ENCODE peak calls at places on chromosome 22, in seven cellular contexts. E, R, Z, U, Q, N and T are unnamed samples.

GRCh38 chr22:25357056-25357455 is 137.6 kb downstream of the CRYBB2 start:
- DNase-seq in E (no peak), R (no peak), Z (no peak), U (no peak), Q (no peak), N (no peak), T (no peak)

GRCh38 chr22:45429921-45430775 is 16.7 kb downstream of the RIBC2 start:
- DNase-seq in E (no peak), R (no peak), Z (no peak), U (no peak), Q (no peak), N (no peak), T (no peak)

GRCh38 chr22:27670701-27671412 is 130.7 kb downstream of the MN1 start:
- DNase-seq in E (no peak), R (peak), Z (no peak), U (no peak), Q (peak), N (no peak), T (peak)

GRCh38 chr22:48686694-48687302 is 1140.9 kb downstream of the BRD1 start:
- DNase-seq in E (no peak), R (no peak), Z (no peak), U (no peak), Q (no peak), N (no peak), T (no peak)

GRCh38 chr22:49297871-49298721 is 529.6 kb downstream of the BRD1 start:
- DNase-seq in E (no peak), R (no peak), Z (no peak), U (no peak), Q (no peak), N (no peak), T (no peak)

GRCh38 chr22:28017859-28018258 is 98.8 kb upstream of the PITPNB start:
- DNase-seq in E (no peak), R (no peak), Z (no peak), U (no peak), Q (no peak), N (no peak), T (no peak)

GRCh38 chr22:17754233-17754925 is 19.9 kb downstream of the BID start:
- DNase-seq in E (no peak), R (no peak), Z (no peak), U (no peak), Q (no peak), N (no peak), T (no peak)

GRCh38 chr22:37842015-37842793 is 1.9 kb downstream of the ANKRD54 start:
- DNase-seq in E (no peak), R (no peak), Z (no peak), U (no peak), Q (no peak), N (no peak), T (no peak)

GRCh38 chr22:49740242-49740641 is 87.4 kb downstream of the BRD1 start:
- DNase-seq in E (no peak), R (no peak), Z (no peak), U (no peak), Q (no peak), N (no peak), T (no peak)

GRCh38 chr22:32322986-32323385 is 34.7 kb upstream of the RFPL3 start:
- DNase-seq in E (no peak), R (no peak), Z (no peak), U (no peak), Q (no peak), N (no peak), T (no peak)

GRCh38 chr22:35986085-35986484 is 42.5 kb downstream of the RBFOX2 start:
- DNase-seq in E (peak), R (no peak), Z (no peak), U (no peak), Q (no peak), N (no peak), T (no peak)

GRCh38 chr22:36223504-36223903 is 15.8 kb downstream of the APOL2 start:
- DNase-seq in E (no peak), R (no peak), Z (no peak), U (no peak), Q (no peak), N (no peak), T (no peak)

GRCh38 chr22:44403930-44404329 is 91.2 kb upstream of the SHISAL1 start:
- DNase-seq in E (no peak), R (no peak), Z (no peak), U (no peak), Q (no peak), N (no peak), T (peak)

GRCh38 chr22:36350751-36351594 is 36.8 kb downstream of the MYH9 start:
- DNase-seq in E (peak), R (no peak), Z (no peak), U (no peak), Q (no peak), N (no peak), T (no peak)

GRCh38 chr22:30400159-30400558 is 3.3 kb downstream of the SEC14L2 start:
- DNase-seq in E (no peak), R (no peak), Z (no peak), U (peak), Q (no peak), N (no peak), T (no peak)

GRCh38 chr22:36395922-36396321 is 8.2 kb upstream of the MYH9 start:
- DNase-seq in E (peak), R (no peak), Z (no peak), U (peak), Q (no peak), N (no peak), T (no peak)

GRCh38 chr22:35154937-35155387 is 89.0 kb downstream of the ISX start:
- DNase-seq in E (peak), R (peak), Z (peak), U (peak), Q (peak), N (peak), T (peak)

GRCh38 chr22:18034076-18034475 is 9.7 kb upstream of the MICAL3 start:
- DNase-seq in E (no peak), R (no peak), Z (no peak), U (no peak), Q (no peak), N (no peak), T (no peak)

GRCh38 chr22:25404923-25405853 is 159.3 kb upstream of the GRK3 start:
- DNase-seq in E (peak), R (peak), Z (peak), U (peak), Q (peak), N (peak), T (peak)

GRCh38 chr22:40348025-40348658 is 1.8 kb downstream of the ADSL start:
- DNase-seq in E (peak), R (peak), Z (peak), U (peak), Q (peak), N (peak), T (no peak)
- TF ChIP-seq CTCF in E (peak), R (peak), Z (peak), U (peak), Q (peak), N (peak), T (peak)

GRCh38 chr22:19134874-19135273 is 3.8 kb downstream of the TSSK2 start:
- DNase-seq in E (no peak), R (no peak), Z (no peak), U (no peak), Q (no peak), N (no peak), T (no peak)
- TF ChIP-seq CTCF in E (no peak), R (no peak), Z (no peak), U (no peak), Q (no peak), N (no peak), T (no peak)

GRCh38 chr22:42632096-42632495 is 8.3 kb downstream of the ATP5MGL start:
- DNase-seq in E (peak), R (no peak), Z (no peak), U (no peak), Q (no peak), N (no peak), T (no peak)
- TF ChIP-seq CTCF in E (peak), R (peak), Z (peak), U (no peak), Q (peak), N (no peak), T (no peak)

GRCh38 chr22:24106385-24107381 is 74.6 kb upstream of the SUSD2 start:
- DNase-seq in E (peak), R (no peak), Z (peak), U (no peak), Q (no peak), N (peak), T (no peak)

GRCh38 chr22:24105661-24106060 is 75.6 kb upstream of the SUSD2 start:
- DNase-seq in E (no peak), R (no peak), Z (no peak), U (no peak), Q (no peak), N (no peak), T (no peak)

GRCh38 chr22:24108073-24108472 is 73.2 kb upstream of the SUSD2 start:
- DNase-seq in E (no peak), R (no peak), Z (no peak), U (no peak), Q (peak), N (no peak), T (no peak)

GRCh38 chr22:24109649-24110048 is 71.6 kb upstream of the SUSD2 start:
- DNase-seq in E (no peak), R (no peak), Z (no peak), U (no peak), Q (no peak), N (no peak), T (no peak)

DNA sequence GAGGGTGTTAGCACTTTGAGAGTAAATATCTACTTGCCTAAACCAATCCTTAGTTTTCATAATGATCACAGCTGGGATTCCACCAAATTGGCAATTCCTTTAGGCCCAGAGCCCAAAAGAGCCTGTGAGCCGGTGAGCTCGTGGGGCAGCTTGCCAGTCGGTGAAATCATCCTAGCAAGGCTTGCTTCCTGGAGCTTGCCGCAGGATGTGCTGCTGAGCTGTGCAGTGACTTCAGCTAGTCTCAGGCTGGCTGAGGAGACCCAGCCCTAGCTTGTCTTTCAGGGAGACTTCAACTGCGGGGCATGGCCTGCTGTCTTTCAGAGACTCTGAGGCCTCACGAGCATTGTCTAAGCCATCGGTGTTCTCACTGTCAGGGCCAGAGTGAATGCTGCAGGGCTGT is 73.6 kb upstream of the SUSD2 start:
- DNase-seq in E (peak), R (no peak), Z (no peak), U (peak), Q (no peak), N (no peak), T (no peak)
- TF ChIP-seq CTCF in E (peak), R (no peak), Z (no peak), U (no peak), Q (no peak), N (no peak), T (no peak)